ENCODE peak calls at places on chromosome 15, in six cellular contexts. W, P, H, E, Y and I are unnamed samples.

GRCh38 chr15:47587938-47588817 is 129.1 kb upstream of the SEMA6D start:
- DNase-seq in E (no peak), Y (no peak), H (no peak), W (no peak), P (no peak), I (no peak)

GRCh38 chr15:85838655-85839054 is 43.9 kb upstream of the KLHL25 start:
- DNase-seq in P (no peak), W (no peak), E (no peak), H (no peak), Y (no peak), I (no peak)

GRCh38 chr15:36075333-36075732 is 504.1 kb upstream of the CDIN1 start:
- DNase-seq in W (no peak), H (no peak), Y (no peak), P (no peak), E (no peak), I (no peak)

GRCh38 chr15:71804226-71804625 is 6.1 kb upstream of the NR2E3 start:
- DNase-seq in H (no peak), W (no peak), E (no peak), P (no peak), Y (no peak), I (no peak)

GRCh38 chr15:60557157-60557556 is 78.2 kb upstream of the ICE2 start:
- DNase-seq in W (no peak), P (no peak), H (no peak), Y (no peak), E (no peak), I (no peak)

GRCh38 chr15:73617310-73617709 is 15.9 kb downstream of the NPTN start:
- DNase-seq in P (no peak), E (no peak), Y (no peak), W (no peak), H (no peak), I (no peak)

GRCh38 chr15:43912991-43913927 is 86.5 kb downstream of the WDR76 start:
- DNase-seq in P (no peak), W (no peak), E (peak), H (no peak), Y (no peak), I (no peak)

GRCh38 chr15:76203346-76203745 is 107.9 kb downstream of the ETFA start:
- DNase-seq in P (no peak), W (no peak), H (no peak), Y (no peak), E (no peak), I (no peak)

GRCh38 chr15:97884513-97885131 is 75.9 kb upstream of the ARRDC4 start:
- DNase-seq in W (no peak), P (no peak), E (no peak), Y (no peak), H (no peak), I (no peak)

GRCh38 chr15:58291848-58292247 is 139.9 kb upstream of the LIPC start:
- DNase-seq in Y (no peak), P (no peak), E (no peak), W (no peak), H (no peak), I (no peak)

GRCh38 chr15:95024388-95024787 is 793.0 kb downstream of the MCTP2 start:
- DNase-seq in P (no peak), H (peak), W (no peak), E (no peak), Y (no peak), I (no peak)

GRCh38 chr15:67501836-67502461 is 19.0 kb upstream of the C15orf61 start:
- DNase-seq in E (no peak), Y (no peak), W (peak), H (peak), P (no peak), I (no peak)

GRCh38 chr15:84685304-84685703 is 27.3 kb upstream of the NMB start:
- DNase-seq in P (no peak), W (no peak), H (no peak), Y (no peak), E (no peak), I (peak)

GRCh38 chr15:71294636-71295241 is 179.5 kb downstream of the THSD4 start:
- DNase-seq in W (no peak), Y (peak), P (no peak), E (no peak), H (no peak), I (no peak)

GRCh38 chr15:82662641-82663040 is 15.5 kb upstream of the CPEB1 start:
- DNase-seq in W (no peak), E (no peak), Y (no peak), P (no peak), H (no peak), I (no peak)

GRCh38 chr15:38226867-38227266 is 25.8 kb upstream of the SPRED1 start:
- DNase-seq in Y (no peak), W (no peak), E (no peak), H (no peak), P (no peak), I (no peak)

GRCh38 chr15:100558771-100559254 is 30.1 kb upstream of the CERS3 start:
- DNase-seq in H (no peak), W (no peak), E (no peak), Y (peak), P (no peak), I (no peak)

GRCh38 chr15:57565326-57565725 is 26.4 kb upstream of the MYZAP start:
- DNase-seq in P (peak), H (no peak), E (no peak), W (no peak), Y (no peak), I (no peak)

GRCh38 chr15:99731336-99732267 is 1.6 kb downstream of the LYSMD4 start:
- DNase-seq in E (no peak), W (no peak), Y (no peak), H (no peak), P (no peak), I (no peak)

GRCh38 chr15:49137861-49138260 is 17.5 kb downstream of the COPS2 start:
- DNase-seq in Y (no peak), W (no peak), H (no peak), P (no peak), E (no peak), I (no peak)

GRCh38 chr15:88309363-88309762 is 52.8 kb upstream of the NTRK3 start:
- DNase-seq in P (no peak), E (no peak), W (no peak), Y (no peak), H (no peak), I (no peak)

GRCh38 chr15:89647191-89647851 is 7.9 kb downstream of the KIF7 start:
- DNase-seq in E (peak), Y (peak), H (peak), W (no peak), P (no peak), I (no peak)

GRCh38 chr15:55250951-55251350 is 38.7 kb downstream of the RAB27A start:
- DNase-seq in W (no peak), H (no peak), E (no peak), Y (no peak), P (peak), I (no peak)

GRCh38 chr15:89377842-89378698 is 43.4 kb upstream of the POLG start:
- DNase-seq in W (no peak), H (no peak), E (no peak), Y (no peak), P (no peak), I (peak)

GRCh38 chr15:64774556-64775523 is 549 bp downstream of the RBPMS2 start:
- DNase-seq in E (no peak), Y (peak), P (no peak), H (peak), W (no peak), I (no peak)

GRCh38 chr15:77907824-77908751 is 169.4 kb downstream of the TBC1D2B start:
- DNase-seq in P (peak), W (no peak), H (no peak), E (no peak), Y (peak), I (no peak)

GRCh38 chr15:65550681-65551098 is 20.4 kb downstream of the HACD3 start:
- DNase-seq in P (peak), W (no peak), E (no peak), H (no peak), Y (no peak), I (no peak)

GRCh38 chr15:81038975-81039607 is 38.4 kb downstream of the TLNRD1 start:
- DNase-seq in W (no peak), E (no peak), Y (peak), H (no peak), P (no peak), I (no peak)

GRCh38 chr15:35442734-35443133 is 103.2 kb downstream of the DPH6 start:
- DNase-seq in H (no peak), Y (no peak), E (no peak), P (no peak), W (no peak), I (no peak)

GRCh38 chr15:97748576-97748975 is 211.9 kb upstream of the ARRDC4 start:
- DNase-seq in Y (no peak), E (no peak), H (no peak), P (no peak), W (no peak), I (no peak)

GRCh38 chr15:25175789-25176615 is 221.2 kb downstream of the SNRPN start:
- DNase-seq in Y (peak), E (peak), H (no peak), P (no peak), W (no peak), I (peak)

GRCh38 chr15:45120081-45120972 is 6.2 kb downstream of the DUOXA2 start:
- DNase-seq in E (no peak), Y (no peak), W (no peak), P (no peak), H (no peak), I (no peak)

GRCh38 chr15:41233367-41233771 is 2.3 kb downstream of the CHP1 start:
- DNase-seq in H (no peak), E (no peak), P (no peak), W (no peak), Y (no peak), I (peak)

GRCh38 chr15:90151989-90152645 is 49.0 kb upstream of the SEMA4B start:
- DNase-seq in E (no peak), Y (peak), P (no peak), W (no peak), H (no peak), I (peak)